ENCODE peak calls at places on chromosomes 5 and 9, in seven cellular contexts. F is suprapubic skin, P is IMR-90, E is neural crest cell, I is AG09309, T is progenitor cell of endocrine pancreas, C is psoas muscle. A is an unnamed sample.

GRCh38 chr5:181223729-181224389 is 778 bp downstream of the TRIM41 start:
- DNase-seq in F (peak), P (peak), E (peak), I (no peak), T (peak), C (peak), A (peak)

GRCh38 chr9:123119566-123119965 is 86.1 kb downstream of the GPR21 start:
- DNase-seq in F (no peak), P (no peak), E (no peak), I (no peak), T (no peak), C (no peak), A (no peak)

GRCh38 chr5:95973793-95974325 is 12.2 kb upstream of the ELL2 start:
- DNase-seq in F (no peak), P (peak), E (no peak), I (no peak), T (no peak), C (no peak), A (no peak)

GRCh38 chr5:168528521-168529360 is at the start of gene FBLL1:
- DNase-seq in F (no peak), P (peak), E (peak), I (no peak), T (peak), C (no peak), A (peak)

GRCh38 chr5:125424374-125424773 is 677.9 kb upstream of the ZNF608 start:
- DNase-seq in F (no peak), P (no peak), E (no peak), I (no peak), T (no peak), C (no peak), A (no peak)

GRCh38 chr5:173512637-173513435 is 103.6 kb downstream of the BOD1 start:
- DNase-seq in F (no peak), P (no peak), E (no peak), I (no peak), T (no peak), C (no peak), A (no peak)

GRCh38 chr9:27548055-27548741 is 18.6 kb upstream of the MOB3B start:
- DNase-seq in F (no peak), P (peak), E (no peak), I (no peak), T (no peak), C (no peak), A (no peak)

GRCh38 chr5:146828385-146828784 is 50.2 kb downstream of the PPP2R2B start:
- DNase-seq in F (no peak), P (no peak), E (no peak), I (no peak), T (no peak), C (no peak), A (no peak)

GRCh38 chr5:122311888-122312669 is at the start of gene SNCAIP:
- DNase-seq in F (peak), P (peak), E (peak), I (no peak), T (peak), C (peak), A (peak)

GRCh38 chr5:175836741-175837729 is 34.3 kb upstream of the CPLX2 start:
- DNase-seq in F (no peak), P (no peak), E (no peak), I (no peak), T (no peak), C (peak), A (no peak)

GRCh38 chr5:180159756-180160155 is 49.3 kb downstream of the RASGEF1C start:
- DNase-seq in F (no peak), P (peak), E (no peak), I (no peak), T (no peak), C (no peak), A (no peak)

GRCh38 chr9:116417464-116417863 is 263.9 kb downstream of the PAPPA start:
- DNase-seq in F (no peak), P (no peak), E (no peak), I (no peak), T (no peak), C (no peak), A (no peak)

DNA sequence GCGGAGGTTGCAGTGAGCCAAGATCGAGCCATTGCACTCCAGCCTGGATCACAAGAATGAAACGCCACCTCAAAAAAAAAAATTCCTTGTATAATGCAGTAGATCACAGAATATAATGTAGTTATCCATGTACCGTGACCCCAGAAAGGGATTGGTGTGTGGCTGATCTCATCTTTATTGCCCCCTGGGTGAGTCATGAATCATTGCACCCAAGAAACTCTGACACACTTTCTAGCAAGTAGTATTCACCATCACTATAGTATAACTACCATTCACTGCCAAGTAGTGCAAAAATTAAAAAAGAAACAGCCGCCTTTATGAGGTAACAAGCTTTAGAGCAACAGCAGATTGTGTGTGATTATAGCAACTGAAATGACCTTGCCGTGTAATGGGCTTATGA is 23.7 kb upstream of the ANKH start:
- DNase-seq in F (no peak), P (no peak), E (no peak), I (no peak), T (no peak), C (no peak), A (no peak)
- TF ChIP-seq CTCF in F (no peak), P (no peak), E (no peak), I (no peak), T (no peak), C (no peak), A (no peak)

GRCh38 chr9:114385412-114386181 is 2.2 kb downstream of the AKNA start:
- DNase-seq in F (peak), P (peak), E (no peak), I (peak), T (no peak), C (peak), A (no peak)
- TF ChIP-seq CTCF in F (no peak), P (no peak), E (no peak), I (no peak), T (no peak), C (no peak), A (no peak)

DNA sequence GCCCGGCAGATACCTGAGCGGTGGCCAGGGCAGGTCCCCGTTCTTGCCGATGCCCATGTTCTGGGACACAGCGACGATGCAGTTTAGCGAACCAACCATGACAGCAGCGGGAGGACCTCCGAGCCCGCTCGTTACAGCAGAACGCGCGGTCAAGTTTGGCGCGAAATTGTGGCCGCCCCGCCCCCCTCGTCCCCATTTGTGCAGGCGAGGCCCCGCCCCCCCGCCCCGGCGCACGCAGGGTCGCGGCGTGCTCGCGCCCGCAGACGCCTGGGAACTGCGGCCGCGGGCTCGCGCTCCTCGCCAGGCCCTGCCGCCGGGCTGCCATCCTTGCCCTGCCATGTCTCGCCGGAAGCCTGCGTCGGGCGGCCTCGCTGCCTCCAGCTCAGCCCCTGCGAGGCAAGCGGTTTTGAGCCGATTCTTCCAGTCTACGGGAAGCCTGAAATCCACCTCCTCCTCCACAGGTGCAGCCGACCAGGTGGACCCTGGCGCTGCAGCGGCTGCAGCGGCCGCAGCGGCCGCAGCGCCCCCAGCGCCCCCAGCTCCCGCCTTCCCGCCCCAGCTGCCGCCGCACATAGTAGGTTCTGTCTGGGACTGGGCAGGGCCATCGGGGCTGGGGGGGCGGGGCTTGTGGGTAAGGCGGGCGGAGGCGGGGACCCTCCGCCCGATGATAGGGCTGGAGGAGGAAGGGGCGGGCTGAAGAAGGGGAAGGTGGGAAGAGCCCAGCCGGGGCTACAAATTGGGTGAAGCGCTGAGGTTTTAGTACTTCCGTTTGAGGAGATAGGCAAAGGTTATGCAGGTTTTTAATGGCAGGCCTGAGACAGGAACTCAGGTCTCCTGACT is at the start of the genes DHFR and MSH3:
- DNase-seq in F (peak), P (peak), E (peak), I (peak), T (peak), C (peak), A (peak)
- TF ChIP-seq CTCF in F (no peak), P (peak), E (peak), I (peak), T (peak), C (no peak), A (no peak)

GRCh38 chr5:116361979-116362577 is 212.5 kb downstream of the SEMA6A start:
- DNase-seq in F (no peak), P (no peak), E (no peak), I (no peak), T (no peak), C (no peak), A (no peak)

GRCh38 chr5:116358911-116359418 is 215.7 kb downstream of the SEMA6A start:
- DNase-seq in F (no peak), P (no peak), E (no peak), I (no peak), T (no peak), C (no peak), A (no peak)

GRCh38 chr5:116360008-116360853 is 214.4 kb downstream of the SEMA6A start:
- DNase-seq in F (no peak), P (no peak), E (no peak), I (no peak), T (no peak), C (peak), A (no peak)

GRCh38 chr5:116359575-116359974 is 215.0 kb downstream of the SEMA6A start:
- DNase-seq in F (no peak), P (no peak), E (no peak), I (no peak), T (no peak), C (no peak), A (no peak)

DNA sequence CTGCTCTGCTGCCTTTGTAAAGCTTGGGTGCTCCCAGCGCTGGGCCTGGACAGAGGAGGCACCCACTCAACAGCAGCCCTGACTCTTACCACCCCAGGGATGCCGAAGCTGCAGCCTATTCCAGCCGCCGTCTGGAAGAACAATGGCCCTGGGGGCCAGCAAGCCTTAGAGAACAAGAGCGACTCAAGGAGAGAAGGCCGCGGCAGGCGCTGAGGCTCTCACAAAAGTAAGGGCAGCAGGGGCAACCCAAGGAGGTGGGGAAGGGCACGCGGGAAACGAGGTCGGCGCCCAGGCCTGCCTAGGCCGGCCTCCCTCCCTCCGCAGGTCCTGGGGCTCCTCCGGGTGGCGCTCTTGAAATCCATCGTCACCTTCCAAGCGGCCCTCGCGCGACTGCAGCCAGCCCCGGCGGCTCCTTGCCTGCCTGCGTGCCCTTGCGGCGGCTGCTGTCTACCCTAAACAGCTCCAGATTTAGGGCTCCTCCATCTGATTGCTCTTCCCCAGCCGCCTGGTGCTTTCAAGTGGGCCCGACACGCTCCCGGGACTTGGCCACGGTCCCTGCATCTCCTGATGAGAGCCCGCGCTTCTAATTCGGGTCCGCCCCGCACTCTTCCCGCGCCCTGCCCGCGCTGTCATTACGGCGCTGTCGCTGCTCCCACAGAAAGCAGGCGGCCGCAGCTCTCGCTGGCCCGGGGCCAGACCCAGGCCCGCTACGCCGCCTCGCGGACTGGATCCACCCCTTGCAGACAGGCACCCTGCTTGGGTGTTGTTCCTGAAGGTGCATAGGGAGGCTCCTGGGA is 213.3 kb downstream of the SEMA6A start:
- DNase-seq in F (peak), P (no peak), E (peak), I (no peak), T (peak), C (peak), A (peak)
- TF ChIP-seq CTCF in F (no peak), P (no peak), E (peak), I (no peak), T (peak), C (no peak), A (peak)

GRCh38 chr5:54443264-54443663 is 12.2 kb upstream of the HSPB3 start:
- DNase-seq in F (no peak), P (peak), E (peak), I (no peak), T (no peak), C (no peak), A (no peak)
- TF ChIP-seq CTCF in F (peak), P (peak), E (peak), I (peak), T (peak), C (peak), A (peak)

GRCh38 chr5:74946471-74946870 is 80.3 kb upstream of the FAM169A start:
- DNase-seq in F (no peak), P (no peak), E (no peak), I (no peak), T (no peak), C (no peak), A (no peak)

GRCh38 chr5:74940782-74941363 is 74.7 kb upstream of the FAM169A start:
- DNase-seq in F (no peak), P (no peak), E (no peak), I (no peak), T (no peak), C (no peak), A (no peak)

GRCh38 chr5:74942622-74943286 is 76.6 kb upstream of the FAM169A start:
- DNase-seq in F (no peak), P (no peak), E (no peak), I (no peak), T (no peak), C (no peak), A (no peak)

GRCh38 chr5:74945561-74946165 is 79.5 kb upstream of the FAM169A start:
- DNase-seq in F (no peak), P (no peak), E (no peak), I (no peak), T (no peak), C (no peak), A (no peak)

DNA sequence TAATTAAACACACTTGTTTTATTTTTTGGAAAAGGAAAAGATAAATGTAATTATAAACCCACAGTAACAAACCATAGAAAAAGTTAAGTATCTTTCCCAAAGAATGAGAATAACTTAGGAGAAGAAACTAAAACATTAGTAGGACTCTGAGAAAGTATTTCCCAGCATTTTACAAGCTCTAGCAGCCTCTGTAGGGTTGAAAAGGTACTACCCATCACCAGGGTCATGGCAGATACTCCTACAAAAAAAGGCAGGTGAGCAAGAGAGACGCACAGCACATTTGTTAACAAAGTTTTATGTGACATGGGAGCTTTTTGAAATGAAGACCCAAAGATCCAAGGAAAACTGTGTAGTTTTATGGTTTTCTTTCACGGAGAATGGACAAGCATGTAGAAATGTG is 77.7 kb upstream of the FAM169A start:
- DNase-seq in F (no peak), P (no peak), E (no peak), I (no peak), T (no peak), C (no peak), A (no peak)
- TF ChIP-seq CTCF in F (no peak), P (peak), E (peak), I (no peak), T (peak), C (no peak), A (no peak)

GRCh38 chr9:129183495-129184308 is 5.6 kb upstream of the IER5L start:
- DNase-seq in F (no peak), P (peak), E (no peak), I (no peak), T (no peak), C (no peak), A (no peak)

GRCh38 chr9:129184743-129185142 is 6.7 kb upstream of the IER5L start:
- DNase-seq in F (no peak), P (no peak), E (no peak), I (no peak), T (no peak), C (no peak), A (no peak)

GRCh38 chr9:129182122-129182521 is 4.1 kb upstream of the IER5L start:
- DNase-seq in F (no peak), P (no peak), E (no peak), I (no peak), T (no peak), C (no peak), A (no peak)

GRCh38 chr9:129181246-129181645 is 3.2 kb upstream of the IER5L start:
- DNase-seq in F (no peak), P (no peak), E (no peak), I (no peak), T (no peak), C (no peak), A (no peak)

DNA sequence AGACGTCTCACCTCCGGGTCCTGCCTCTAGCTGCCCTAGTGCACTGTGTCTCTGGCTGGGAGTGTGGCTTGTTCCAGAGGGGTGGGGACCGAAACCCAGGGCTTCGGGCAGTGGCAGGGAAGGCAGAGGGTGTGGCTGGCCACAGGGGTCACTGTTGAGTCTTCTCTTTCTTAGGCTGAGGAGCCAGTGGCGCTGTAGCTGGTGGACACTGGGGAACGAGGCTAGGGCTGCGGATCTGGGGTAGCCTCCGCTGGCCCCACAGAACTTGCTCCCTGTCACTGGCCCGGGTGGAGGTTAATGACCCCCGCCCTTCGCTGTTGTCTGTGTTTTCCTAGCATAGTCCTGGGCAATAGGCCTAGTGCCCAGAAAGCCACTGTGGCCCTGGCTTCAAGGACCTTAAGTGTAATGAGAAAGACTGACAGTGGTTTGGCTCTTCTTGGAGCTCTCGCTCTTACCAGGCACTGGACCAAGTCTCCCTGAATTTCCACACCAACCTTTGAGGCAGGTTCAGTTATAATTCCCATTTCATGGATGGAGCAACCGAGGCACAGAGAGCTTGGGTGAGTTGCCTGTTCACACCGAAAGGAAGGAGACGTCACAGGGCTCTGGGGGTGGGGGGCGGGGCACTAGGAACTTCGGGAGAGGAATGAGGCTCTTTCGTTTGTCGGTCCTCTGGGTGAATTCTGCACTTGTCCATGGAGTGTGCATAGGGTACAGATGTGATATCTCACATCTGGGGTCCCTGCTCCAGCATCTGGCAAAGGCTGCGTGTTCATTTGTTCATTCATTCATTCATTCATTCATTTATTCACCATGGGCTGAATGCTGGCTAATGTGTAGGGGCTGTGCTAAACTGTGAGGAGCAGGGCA is 4.8 kb upstream of the IER5L start:
- DNase-seq in F (no peak), P (no peak), E (peak), I (no peak), T (peak), C (peak), A (peak)
- TF ChIP-seq CTCF in F (no peak), P (peak), E (peak), I (peak), T (peak), C (peak), A (peak)

GRCh38 chr5:129400395-129400983 is 59.6 kb upstream of the ADAMTS19 start:
- DNase-seq in F (no peak), P (no peak), E (no peak), I (no peak), T (no peak), C (no peak), A (no peak)
- TF ChIP-seq CTCF in F (no peak), P (peak), E (peak), I (peak), T (peak), C (peak), A (no peak)

GRCh38 chr5:165161204-165161603 is 1655.8 kb downstream of the MAT2B start:
- DNase-seq in F (no peak), P (no peak), E (no peak), I (no peak), T (no peak), C (no peak), A (no peak)
- TF ChIP-seq CTCF in F (no peak), P (no peak), E (peak), I (no peak), T (peak), C (no peak), A (peak)

A was measured in nephron progenitor cell.